ENCODE peak calls at places on chromosomes 2 and 18, in six cellular contexts. B is NCI-H510A treated with DMSO at 0.1 percent for 48 hours, D is AG04449, I is AG09319, U is skeletal muscle cell, O is ELR. V is an unnamed sample.

GRCh38 chr18:3998698-3999333 is 456.3 kb downstream of the DLGAP1 start:
- DNase-seq in I (no peak), D (no peak), U (no peak), B (peak), O (peak), V (no peak)

GRCh38 chr18:78918707-78919106 is 60.9 kb upstream of the SALL3 start:
- DNase-seq in U (no peak), I (no peak), O (no peak), D (no peak), B (no peak), V (no peak)

GRCh38 chr2:126448611-126449010 is 207.3 kb upstream of the GYPC start:
- DNase-seq in I (no peak), D (no peak), B (no peak), U (no peak), O (no peak), V (no peak)

GRCh38 chr2:36462311-36462710 is 106.7 kb downstream of the CRIM1 start:
- DNase-seq in I (no peak), O (no peak), U (no peak), B (no peak), D (no peak), V (no peak)

GRCh38 chr2:156695020-156695419 is 258.8 kb downstream of the GPD2 start:
- DNase-seq in O (no peak), D (no peak), B (no peak), U (no peak), I (no peak), V (no peak)

GRCh38 chr2:130873700-130874346 is 37.1 kb downstream of the ARHGEF4 start:
- DNase-seq in O (peak), B (peak), I (peak), U (peak), D (no peak), V (peak)

GRCh38 chr2:43098065-43098464 is 128.3 kb downstream of the ZFP36L2 start:
- DNase-seq in D (no peak), I (no peak), O (no peak), U (no peak), B (no peak), V (no peak)

GRCh38 chr2:237326250-237327171 is 87.5 kb downstream of the COL6A3 start:
- DNase-seq in I (no peak), D (no peak), U (no peak), B (no peak), O (no peak), V (no peak)

GRCh38 chr2:24046599-24046929 is 627 bp downstream of the WDCP start:
- DNase-seq in O (no peak), U (no peak), I (no peak), B (no peak), D (no peak), V (no peak)

GRCh38 chr2:221571391-221572179 is 519 bp downstream of the EPHA4 start:
- DNase-seq in D (no peak), B (no peak), I (no peak), O (peak), U (no peak), V (no peak)

GRCh38 chr2:43050866-43051265 is 175.5 kb downstream of the ZFP36L2 start:
- DNase-seq in B (no peak), U (no peak), D (no peak), O (no peak), I (no peak), V (peak)

GRCh38 chr18:24208270-24209035 is 69.6 kb downstream of the CABYR start:
- DNase-seq in D (no peak), I (no peak), U (no peak), B (no peak), O (peak), V (no peak)

GRCh38 chr2:188235364-188235763 is 56.3 kb upstream of the GULP1 start:
- DNase-seq in O (no peak), U (no peak), D (no peak), B (no peak), I (no peak), V (no peak)

GRCh38 chr2:58871469-58872142 is 630.5 kb upstream of the FANCL start:
- DNase-seq in B (no peak), U (no peak), D (no peak), O (peak), I (no peak), V (no peak)

GRCh38 chr2:137865954-137866540 is 98.2 kb upstream of the HNMT start:
- DNase-seq in B (peak), O (peak), D (no peak), I (peak), U (peak), V (peak)

GRCh38 chr18:3499498-3499897 is 49.5 kb downstream of the TGIF1 start:
- DNase-seq in I (no peak), U (no peak), D (no peak), O (peak), B (no peak), V (no peak)

GRCh38 chr2:102301867-102302362 is 9.4 kb upstream of the IL1RL1 start:
- DNase-seq in O (peak), B (no peak), D (no peak), I (no peak), U (no peak), V (no peak)

GRCh38 chr2:95115418-95115817 is 6.2 kb downstream of the MRPS5 start:
- DNase-seq in D (no peak), U (no peak), I (peak), B (peak), O (peak), V (peak)

GRCh38 chr2:2007551-2008501 is 263.5 kb upstream of the PXDN start:
- DNase-seq in D (no peak), I (no peak), B (no peak), U (no peak), O (no peak), V (no peak)

GRCh38 chr2:233950078-233950825 is 33.1 kb downstream of the TRPM8 start:
- DNase-seq in U (no peak), B (no peak), I (no peak), O (no peak), D (no peak), V (no peak)

GRCh38 chr18:22223263-22223960 is 54.0 kb downstream of the GATA6 start:
- DNase-seq in I (peak), D (no peak), O (peak), U (peak), B (no peak), V (peak)

GRCh38 chr2:128984855-128985254 is 666.2 kb upstream of the HS6ST1 start:
- DNase-seq in I (no peak), O (no peak), D (no peak), U (no peak), B (no peak), V (no peak)

V was measured in stomach.